ENCODE peak calls at places on chromosome 2, in four cellular contexts. E is effector memory CD4-positive, alpha-beta T cell; M is HS-27A; H is fibroblast of the conjunctiva. D is an unnamed sample.

GRCh38 chr2:73291461-73292315 is 1.7 kb downstream of the EGR4 start:
- DNase-seq in E (no peak), M (no peak), H (no peak), D (no peak)

GRCh38 chr2:240559271-240559670 is 886 bp upstream of the DUSP28 start:
- DNase-seq in E (no peak), M (no peak), H (no peak), D (no peak)

GRCh38 chr2:40204268-40204667 is 247.6 kb downstream of the SLC8A1 start:
- DNase-seq in E (no peak), M (no peak), H (peak), D (no peak)

GRCh38 chr2:171728989-171729951 is 42.0 kb downstream of the DYNC1I2 start:
- DNase-seq in E (no peak), M (no peak), H (no peak), D (no peak)

GRCh38 chr2:235032949-235033348 is 81.1 kb downstream of the SH3BP4 start:
- DNase-seq in E (no peak), M (no peak), H (no peak), D (no peak)

GRCh38 chr2:85326406-85326945 is 1.3 kb downstream of the TGOLN2 start:
- DNase-seq in E (peak), M (no peak), H (no peak), D (no peak)

GRCh38 chr2:241722896-241723454 is 11.5 kb upstream of the D2HGDH start:
- DNase-seq in E (no peak), M (no peak), H (no peak), D (no peak)

GRCh38 chr2:113965644-113966043 is 75.8 kb downstream of the ACTR3 start:
- DNase-seq in E (no peak), M (no peak), H (peak), D (no peak)

GRCh38 chr2:126915903-126916302 is 17.2 kb downstream of the TEX51 start:
- DNase-seq in E (no peak), M (no peak), H (no peak), D (no peak)

GRCh38 chr2:71995067-71995665 is 152.5 kb downstream of the CYP26B1 start:
- DNase-seq in E (no peak), M (no peak), H (peak), D (no peak)

GRCh38 chr2:35858216-35858615 is 497.4 kb upstream of the CRIM1 start:
- DNase-seq in E (no peak), M (no peak), H (no peak), D (no peak)

GRCh38 chr2:199966405-199966804 is 11.0 kb downstream of the MAIP1 start:
- DNase-seq in E (no peak), M (no peak), H (no peak), D (no peak)

GRCh38 chr2:238571626-238572372 is 145.1 kb downstream of the ASB1 start:
- DNase-seq in E (no peak), M (no peak), H (no peak), D (no peak)

GRCh38 chr2:218991674-218992168 is 1.5 kb downstream of the CRYBA2 start:
- DNase-seq in E (no peak), M (no peak), H (no peak), D (no peak)

GRCh38 chr2:70255637-70256314 is 2.2 kb upstream of the PCYOX1 start:
- DNase-seq in E (no peak), M (no peak), H (no peak), D (no peak)

GRCh38 chr2:132974477-132975050 is 304.6 kb upstream of the LYPD1 start:
- DNase-seq in E (no peak), M (no peak), H (no peak), D (no peak)

GRCh38 chr2:26067980-26068507 is 34.2 kb downstream of the RAB10 start:
- DNase-seq in E (no peak), M (no peak), H (no peak), D (no peak)

GRCh38 chr2:201402651-201403573 is 45.8 kb upstream of the FLACC1 start:
- DNase-seq in E (no peak), M (no peak), H (peak), D (no peak)

GRCh38 chr2:25936889-25937545 is 45.3 kb downstream of the KIF3C start:
- DNase-seq in E (no peak), M (no peak), H (no peak), D (no peak)

GRCh38 chr2:118983133-118983532 is 41.1 kb downstream of the MARCO start:
- DNase-seq in E (no peak), M (no peak), H (no peak), D (no peak)

GRCh38 chr2:187403568-187404260 is 44.3 kb downstream of the CALCRL start:
- DNase-seq in E (no peak), M (no peak), H (no peak), D (no peak)

GRCh38 chr2:238551091-238551490 is 124.4 kb downstream of the ASB1 start:
- DNase-seq in E (no peak), M (no peak), H (no peak), D (no peak)

GRCh38 chr2:61017003-61017555 is 441 bp upstream of the PEX13 start:
- DNase-seq in E (peak), M (peak), H (peak), D (peak)

GRCh38 chr2:185391571-185391970 is 347.0 kb upstream of the FSIP2 start:
- DNase-seq in E (no peak), M (no peak), H (no peak), D (no peak)

GRCh38 chr2:75450068-75450467 is 110.7 kb downstream of the EVA1A start:
- DNase-seq in E (no peak), M (no peak), H (no peak), D (no peak)

GRCh38 chr2:40820319-40820718 is 368.4 kb upstream of the SLC8A1 start:
- DNase-seq in E (no peak), M (no peak), H (no peak), D (no peak)

GRCh38 chr2:218367415-218368149 is 10.9 kb downstream of the CATIP start:
- DNase-seq in E (peak), M (no peak), H (no peak), D (no peak)

GRCh38 chr2:196233033-196233807 is 61.8 kb upstream of the STK17B start:
- DNase-seq in E (no peak), M (peak), H (peak), D (peak)

GRCh38 chr2:156826342-156826933 is 390.3 kb downstream of the GPD2 start:
- DNase-seq in E (no peak), M (peak), H (peak), D (peak)

GRCh38 chr2:133579295-133579694 is 11.0 kb upstream of the NCKAP5 start:
- DNase-seq in E (no peak), M (peak), H (peak), D (no peak)

GRCh38 chr2:149773006-149773405 is 185.4 kb upstream of the MMADHC start:
- DNase-seq in E (no peak), M (no peak), H (no peak), D (no peak)

GRCh38 chr2:97995026-97995733 is 568 bp downstream of the TMEM131 start:
- DNase-seq in E (peak), M (peak), H (no peak), D (no peak)

GRCh38 chr2:47041065-47041464 is 114.0 kb downstream of the STPG4 start:
- DNase-seq in E (no peak), M (no peak), H (no peak), D (no peak)

GRCh38 chr2:173287594-173287993 is 67.1 kb upstream of the CDCA7 start:
- DNase-seq in E (no peak), M (no peak), H (no peak), D (no peak)

GRCh38 chr2:42100696-42101585 is 53.1 kb downstream of the PKDCC start:
- DNase-seq in E (peak), M (no peak), H (no peak), D (no peak)

GRCh38 chr2:191441761-191442160 is 196.6 kb downstream of the MYO1B start:
- DNase-seq in E (no peak), M (no peak), H (no peak), D (peak)

GRCh38 chr2:206217162-206217561 is 57.3 kb upstream of the ZDBF2 start:
- DNase-seq in E (no peak), M (no peak), H (no peak), D (no peak)

D was measured in smooth muscle cell of the brain vasculature.